ENCODE peak calls at places on chromosomes 4 and X, in ten cellular contexts. O is HT1080, W is thyroid gland, A is Caki2, V is COR-L47, I is HT-29, H is NCI-H1417, K is ovary, J is fibroblast of lung, D is anterior cingulate cortex. Y is an unnamed sample.

GRCh38 chrX:79572566-79572965 is 205.4 kb upstream of the ITM2A start:
- DNase-seq in H (no peak), D (no peak), I (no peak), O (no peak), V (no peak), W (peak), J (no peak), A (no peak), K (no peak), Y (no peak)

GRCh38 chrX:11254417-11255109 is 38.6 kb upstream of the AMELX start:
- DNase-seq in A (no peak), W (peak), J (no peak), K (no peak), H (no peak), D (no peak), V (no peak), O (no peak), I (no peak), Y (no peak)

GRCh38 chr4:7161721-7162214 is 30.6 kb upstream of the SORCS2 start:
- DNase-seq in K (peak), A (no peak), H (no peak), I (no peak), V (no peak), J (peak), O (no peak), W (peak), D (no peak), Y (peak)

GRCh38 chrX:56943264-56943663 is 52.1 kb downstream of the SPIN3 start:
- DNase-seq in K (no peak), I (no peak), A (no peak), J (no peak), D (no peak), W (no peak), O (no peak), V (no peak), H (no peak), Y (no peak)

GRCh38 chr4:11900277-11900676 is 471.6 kb upstream of the HS3ST1 start:
- DNase-seq in K (no peak), O (no peak), H (no peak), A (no peak), W (no peak), V (no peak), D (no peak), I (no peak), J (no peak), Y (no peak)

GRCh38 chrX:54044877-54045328 is 630 bp upstream of the PHF8 start:
- DNase-seq in W (no peak), H (no peak), O (no peak), D (no peak), J (no peak), V (peak), K (no peak), I (no peak), A (no peak), Y (no peak)

GRCh38 chrX:106286053-106286650 is 118.0 kb downstream of the PWWP3B start:
- DNase-seq in J (peak), V (no peak), A (no peak), K (no peak), I (no peak), O (peak), D (no peak), H (no peak), W (no peak), Y (no peak)

GRCh38 chr4:151296227-151296626 is 19.3 kb downstream of the PRSS48 start:
- DNase-seq in D (no peak), K (no peak), I (no peak), O (no peak), V (no peak), H (no peak), J (no peak), W (no peak), A (no peak), Y (no peak)

GRCh38 chrX:19563746-19564145 is 48.4 kb upstream of the MAP3K15 start:
- DNase-seq in I (no peak), W (no peak), V (no peak), A (no peak), D (no peak), J (no peak), O (no peak), H (peak), K (no peak), Y (no peak)

GRCh38 chr4:23770011-23770410 is 119.8 kb downstream of the PPARGC1A start:
- DNase-seq in I (no peak), K (no peak), J (peak), D (no peak), A (peak), H (no peak), V (no peak), W (no peak), O (peak), Y (no peak)

GRCh38 chr4:110087116-110087708 is 111.2 kb downstream of the ELOVL6 start:
- DNase-seq in K (no peak), I (peak), O (peak), J (peak), V (peak), H (no peak), D (no peak), W (no peak), A (no peak), Y (no peak)

GRCh38 chrX:133542476-133542875 is 127.2 kb upstream of the GPC4 start:
- DNase-seq in A (no peak), H (no peak), J (no peak), D (no peak), O (no peak), V (no peak), K (no peak), W (no peak), I (no peak), Y (no peak)

GRCh38 chr4:100422911-100423310 is 94.9 kb downstream of the EMCN start:
- DNase-seq in I (no peak), O (no peak), W (no peak), H (no peak), V (no peak), A (peak), J (peak), K (no peak), D (no peak), Y (no peak)

GRCh38 chrX:72620550-72621145 is 48.0 kb upstream of the HDAC8 start:
- DNase-seq in H (no peak), J (peak), V (no peak), K (peak), W (no peak), D (no peak), A (peak), O (peak), I (peak), Y (peak)

GRCh38 chrX:22666441-22666840 is 333.3 kb upstream of the DDX53 start:
- DNase-seq in A (no peak), V (no peak), W (no peak), O (peak), H (no peak), J (peak), D (no peak), I (peak), K (no peak), Y (peak)

GRCh38 chrX:37476571-37477188 is 94.8 kb upstream of the LANCL3 start:
- DNase-seq in D (no peak), K (no peak), O (no peak), W (no peak), A (no peak), I (no peak), J (no peak), V (no peak), H (no peak), Y (no peak)

GRCh38 chr4:106584590-106584989 is 216.0 kb upstream of the GIMD1 start:
- DNase-seq in J (peak), K (no peak), A (no peak), H (no peak), O (peak), V (no peak), W (no peak), D (no peak), I (no peak), Y (no peak)

GRCh38 chr4:156829194-156829593 is 142.4 kb downstream of the PDGFC start:
- DNase-seq in I (no peak), J (peak), K (no peak), A (no peak), W (peak), H (no peak), D (no peak), O (no peak), V (no peak), Y (no peak)

GRCh38 chr4:180203349-180203748 is 2039.9 kb upstream of the TENM3 start:
- DNase-seq in O (no peak), A (no peak), D (no peak), I (no peak), W (no peak), V (no peak), H (no peak), J (no peak), K (no peak), Y (no peak)

GRCh38 chrX:145825896-145826295 is 8.3 kb downstream of the SLITRK2 start:
- DNase-seq in K (no peak), W (peak), J (no peak), A (no peak), D (no peak), H (peak), V (no peak), O (no peak), I (peak), Y (peak)

GRCh38 chrX:52852110-52852872 is 15.6 kb downstream of the XAGE3 start:
- DNase-seq in J (peak), W (no peak), I (no peak), H (no peak), O (peak), D (no peak), V (no peak), A (no peak), K (no peak), Y (no peak)

GRCh38 chr4:22595684-22596083 is 79.8 kb upstream of the ADGRA3 start:
- DNase-seq in I (no peak), W (no peak), V (no peak), J (peak), K (no peak), A (no peak), O (peak), D (no peak), H (no peak), Y (no peak)

GRCh38 chrX:56813318-56813837 is 84.3 kb downstream of the NBDY start:
- DNase-seq in W (no peak), D (no peak), A (no peak), K (no peak), O (peak), I (no peak), H (no peak), J (peak), V (no peak), Y (no peak)

GRCh38 chr4:104420766-104421165 is 73.9 kb downstream of the CXXC4 start:
- DNase-seq in A (no peak), D (no peak), V (no peak), W (no peak), O (no peak), J (peak), I (no peak), H (no peak), K (no peak), Y (peak)

GRCh38 chr4:83180469-83180968 is 66.0 kb upstream of the PLAC8 start:
- DNase-seq in D (no peak), H (no peak), K (no peak), W (no peak), I (no peak), J (no peak), V (no peak), O (no peak), A (no peak), Y (no peak)

GRCh38 chr4:38923746-38924145 is 56.1 kb downstream of the FAM114A1 start:
- DNase-seq in H (no peak), D (no peak), V (no peak), O (no peak), I (no peak), J (no peak), A (peak), W (no peak), K (no peak), Y (no peak)

GRCh38 chr4:128335541-128335940 is 47.9 kb upstream of the PGRMC2 start:
- DNase-seq in O (no peak), K (no peak), J (peak), A (no peak), W (no peak), I (no peak), D (no peak), H (no peak), V (no peak), Y (no peak)

GRCh38 chr4:41569957-41570356 is 32.0 kb downstream of the LIMCH1 start:
- DNase-seq in V (no peak), H (no peak), J (peak), A (no peak), W (no peak), K (no peak), I (no peak), O (no peak), D (no peak), Y (no peak)

GRCh38 chr4:20391224-20391623 is 139.5 kb downstream of the SLIT2 start:
- DNase-seq in W (no peak), J (peak), O (no peak), K (no peak), I (no peak), V (no peak), H (peak), A (no peak), D (no peak), Y (no peak)

GRCh38 chrX:150984164-150984824 is 1.2 kb downstream of the HMGB3 start:
- DNase-seq in W (no peak), A (no peak), H (peak), I (no peak), O (no peak), J (no peak), V (no peak), D (no peak), K (no peak), Y (no peak)

GRCh38 chr4:168981460-168981859 is 28.6 kb downstream of the CBR4 start:
- DNase-seq in H (no peak), O (no peak), W (no peak), K (no peak), V (no peak), A (no peak), J (peak), D (no peak), I (no peak), Y (no peak)

Y was measured in testis.